ENCODE peak calls at places on chromosomes 16 and 17, in ten cellular contexts. One of them, this sample, is unnamed.

GRCh38 chr17:67779098-67779672 is 46.1 kb upstream of the BPTF start:
- DNase-seq in body of pancreas: peak
- DNase-seq in A549: peak
- DNase-seq in WTC11: peak
- DNase-seq in cardiac fibroblast: peak
- DNase-seq in CD8-positive, alpha-beta T cell: peak
- DNase-seq in psoas muscle: peak
- DNase-seq in dorsolateral prefrontal cortex: no peak
- DNase-seq in thyroid gland: peak
- DNase-seq in ascending aorta: no peak
- DNase-seq in this sample: no peak

GRCh38 chr16:35730251-35730650 is 2270.8 kb downstream of the TP53TG3F start:
- DNase-seq in body of pancreas: no peak
- DNase-seq in WTC11: no peak
- DNase-seq in CD8-positive, alpha-beta T cell: no peak
- DNase-seq in ascending aorta: peak
- DNase-seq in thyroid gland: no peak
- DNase-seq in psoas muscle: no peak
- DNase-seq in cardiac fibroblast: no peak
- DNase-seq in dorsolateral prefrontal cortex: no peak
- DNase-seq in A549: no peak
- DNase-seq in this sample: no peak

GRCh38 chr17:77345260-77345910 is 204.6 kb downstream of the SEC14L1 start:
- DNase-seq in CD8-positive, alpha-beta T cell: no peak
- DNase-seq in cardiac fibroblast: peak
- DNase-seq in ascending aorta: peak
- DNase-seq in WTC11: peak
- DNase-seq in A549: no peak
- DNase-seq in dorsolateral prefrontal cortex: no peak
- DNase-seq in psoas muscle: no peak
- DNase-seq in body of pancreas: no peak
- DNase-seq in thyroid gland: no peak
- DNase-seq in this sample: peak

GRCh38 chr17:37541880-37542675 is 52.4 kb downstream of the DUSP14 start:
- DNase-seq in A549: no peak
- DNase-seq in cardiac fibroblast: peak
- DNase-seq in ascending aorta: no peak
- DNase-seq in body of pancreas: no peak
- DNase-seq in WTC11: no peak
- DNase-seq in dorsolateral prefrontal cortex: no peak
- DNase-seq in psoas muscle: no peak
- DNase-seq in CD8-positive, alpha-beta T cell: no peak
- DNase-seq in thyroid gland: no peak
- DNase-seq in this sample: no peak

GRCh38 chr16:16938009-16938408 is 532.8 kb downstream of the XYLT1 start:
- DNase-seq in CD8-positive, alpha-beta T cell: no peak
- DNase-seq in body of pancreas: no peak
- DNase-seq in cardiac fibroblast: no peak
- DNase-seq in thyroid gland: no peak
- DNase-seq in A549: no peak
- DNase-seq in WTC11: no peak
- DNase-seq in ascending aorta: no peak
- DNase-seq in psoas muscle: no peak
- DNase-seq in dorsolateral prefrontal cortex: no peak
- DNase-seq in this sample: no peak

GRCh38 chr17:57342141-57342540 is 85.8 kb downstream of the MSI2 start:
- DNase-seq in A549: no peak
- DNase-seq in thyroid gland: peak
- DNase-seq in ascending aorta: no peak
- DNase-seq in cardiac fibroblast: no peak
- DNase-seq in body of pancreas: no peak
- DNase-seq in WTC11: no peak
- DNase-seq in psoas muscle: no peak
- DNase-seq in dorsolateral prefrontal cortex: no peak
- DNase-seq in CD8-positive, alpha-beta T cell: no peak
- DNase-seq in this sample: no peak

GRCh38 chr17:74325376-74325742 is 667 bp upstream of the KIF19 start:
- DNase-seq in psoas muscle: no peak
- DNase-seq in cardiac fibroblast: no peak
- DNase-seq in ascending aorta: no peak
- DNase-seq in body of pancreas: no peak
- DNase-seq in A549: no peak
- DNase-seq in thyroid gland: peak
- DNase-seq in WTC11: no peak
- DNase-seq in dorsolateral prefrontal cortex: no peak
- DNase-seq in CD8-positive, alpha-beta T cell: no peak
- DNase-seq in this sample: no peak

GRCh38 chr16:1857433-1858097 is 14.4 kb downstream of the MEIOB start:
- DNase-seq in body of pancreas: no peak
- DNase-seq in CD8-positive, alpha-beta T cell: no peak
- DNase-seq in A549: no peak
- DNase-seq in dorsolateral prefrontal cortex: no peak
- DNase-seq in ascending aorta: no peak
- DNase-seq in cardiac fibroblast: no peak
- DNase-seq in thyroid gland: no peak
- DNase-seq in WTC11: no peak
- DNase-seq in psoas muscle: no peak
- DNase-seq in this sample: no peak

GRCh38 chr17:77432791-77433190 is 292.0 kb downstream of the SEC14L1 start:
- DNase-seq in body of pancreas: no peak
- DNase-seq in WTC11: no peak
- DNase-seq in dorsolateral prefrontal cortex: no peak
- DNase-seq in A549: no peak
- DNase-seq in CD8-positive, alpha-beta T cell: no peak
- DNase-seq in psoas muscle: no peak
- DNase-seq in thyroid gland: no peak
- DNase-seq in cardiac fibroblast: no peak
- DNase-seq in ascending aorta: no peak
- DNase-seq in this sample: no peak

GRCh38 chr17:80262775-80263244 is 2.2 kb downstream of the RNF213 start:
- DNase-seq in thyroid gland: no peak
- DNase-seq in ascending aorta: no peak
- DNase-seq in psoas muscle: no peak
- DNase-seq in A549: no peak
- DNase-seq in cardiac fibroblast: no peak
- DNase-seq in body of pancreas: no peak
- DNase-seq in CD8-positive, alpha-beta T cell: no peak
- DNase-seq in dorsolateral prefrontal cortex: no peak
- DNase-seq in WTC11: no peak
- DNase-seq in this sample: no peak

GRCh38 chr16:30382398-30383015 is at the start of gene SEPTIN1:
- DNase-seq in body of pancreas: no peak
- DNase-seq in cardiac fibroblast: no peak
- DNase-seq in WTC11: no peak
- DNase-seq in psoas muscle: no peak
- DNase-seq in CD8-positive, alpha-beta T cell: peak
- DNase-seq in A549: no peak
- DNase-seq in ascending aorta: no peak
- DNase-seq in thyroid gland: no peak
- DNase-seq in dorsolateral prefrontal cortex: no peak
- DNase-seq in this sample: no peak

GRCh38 chr17:31211352-31212012 is 85.6 kb downstream of the OMG start:
- DNase-seq in dorsolateral prefrontal cortex: no peak
- DNase-seq in body of pancreas: no peak
- DNase-seq in CD8-positive, alpha-beta T cell: no peak
- DNase-seq in psoas muscle: no peak
- DNase-seq in WTC11: no peak
- DNase-seq in cardiac fibroblast: peak
- DNase-seq in A549: peak
- DNase-seq in ascending aorta: no peak
- DNase-seq in thyroid gland: no peak
- DNase-seq in this sample: no peak

GRCh38 chr16:18836702-18837101 is 35.4 kb upstream of the ARL6IP1 start:
- DNase-seq in thyroid gland: no peak
- DNase-seq in cardiac fibroblast: no peak
- DNase-seq in psoas muscle: no peak
- DNase-seq in ascending aorta: no peak
- DNase-seq in A549: no peak
- DNase-seq in body of pancreas: no peak
- DNase-seq in CD8-positive, alpha-beta T cell: no peak
- DNase-seq in dorsolateral prefrontal cortex: no peak
- DNase-seq in WTC11: no peak
- DNase-seq in this sample: no peak

GRCh38 chr17:82416264-82416663 is 1.9 kb upstream of the HEXD start:
- DNase-seq in cardiac fibroblast: no peak
- DNase-seq in WTC11: no peak
- DNase-seq in body of pancreas: no peak
- DNase-seq in A549: no peak
- DNase-seq in thyroid gland: no peak
- DNase-seq in CD8-positive, alpha-beta T cell: no peak
- DNase-seq in psoas muscle: no peak
- DNase-seq in ascending aorta: no peak
- DNase-seq in dorsolateral prefrontal cortex: no peak
- DNase-seq in this sample: no peak

GRCh38 chr17:82415336-82415735 is 2.8 kb upstream of the HEXD start:
- DNase-seq in WTC11: no peak
- DNase-seq in thyroid gland: no peak
- DNase-seq in CD8-positive, alpha-beta T cell: no peak
- DNase-seq in body of pancreas: no peak
- DNase-seq in dorsolateral prefrontal cortex: no peak
- DNase-seq in cardiac fibroblast: no peak
- DNase-seq in ascending aorta: no peak
- DNase-seq in psoas muscle: no peak
- DNase-seq in A549: no peak
- DNase-seq in this sample: no peak

GRCh38 chr17:82418001-82418986 is at the start of the genes HEXD and OGFOD3:
- DNase-seq in A549: peak
- DNase-seq in CD8-positive, alpha-beta T cell: peak
- DNase-seq in dorsolateral prefrontal cortex: peak
- DNase-seq in thyroid gland: peak
- DNase-seq in WTC11: peak
- DNase-seq in psoas muscle: peak
- DNase-seq in ascending aorta: peak
- DNase-seq in body of pancreas: peak
- DNase-seq in cardiac fibroblast: peak
- DNase-seq in this sample: peak

GRCh38 chr17:82415786-82416185 is 2.4 kb upstream of the HEXD start:
- DNase-seq in ascending aorta: no peak
- DNase-seq in psoas muscle: no peak
- DNase-seq in A549: no peak
- DNase-seq in thyroid gland: no peak
- DNase-seq in cardiac fibroblast: no peak
- DNase-seq in CD8-positive, alpha-beta T cell: no peak
- DNase-seq in dorsolateral prefrontal cortex: no peak
- DNase-seq in body of pancreas: no peak
- DNase-seq in WTC11: no peak
- DNase-seq in this sample: no peak

DNA sequence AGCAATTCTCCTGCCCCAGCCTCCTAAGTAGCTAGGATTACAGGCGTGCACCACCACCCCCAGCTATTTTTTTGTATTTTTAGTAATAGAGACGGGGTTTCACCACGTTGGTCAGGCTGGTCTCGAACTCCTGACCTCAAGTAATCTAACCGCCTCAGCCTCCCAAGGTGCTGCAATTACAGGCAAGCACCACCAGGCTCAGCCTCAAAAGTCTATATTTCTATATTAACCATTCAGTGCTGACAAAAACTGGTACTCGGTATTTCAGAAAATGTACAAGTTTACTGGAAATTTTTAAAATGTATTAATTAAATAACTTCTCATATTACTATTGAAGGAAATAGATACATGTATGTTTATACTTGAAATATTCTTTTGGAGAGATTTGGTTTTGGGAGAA is 1.4 kb upstream of the HEXD start:
- DNase-seq in thyroid gland: no peak
- DNase-seq in cardiac fibroblast: no peak
- DNase-seq in ascending aorta: no peak
- DNase-seq in WTC11: no peak
- DNase-seq in psoas muscle: no peak
- DNase-seq in body of pancreas: no peak
- DNase-seq in CD8-positive, alpha-beta T cell: no peak
- DNase-seq in A549: peak
- DNase-seq in dorsolateral prefrontal cortex: no peak
- DNase-seq in this sample: no peak
- TF ChIP-seq CTCF in thyroid gland: no peak
- TF ChIP-seq CTCF in cardiac fibroblast: peak
- TF ChIP-seq CTCF in ascending aorta: no peak
- TF ChIP-seq CTCF in WTC11: no peak
- TF ChIP-seq CTCF in psoas muscle: no peak
- TF ChIP-seq CTCF in body of pancreas: no peak
- TF ChIP-seq CTCF in CD8-positive, alpha-beta T cell: peak
- TF ChIP-seq CTCF in A549: no peak
- TF ChIP-seq CTCF in dorsolateral prefrontal cortex: no peak
- TF ChIP-seq CTCF in this sample: peak

DNA sequence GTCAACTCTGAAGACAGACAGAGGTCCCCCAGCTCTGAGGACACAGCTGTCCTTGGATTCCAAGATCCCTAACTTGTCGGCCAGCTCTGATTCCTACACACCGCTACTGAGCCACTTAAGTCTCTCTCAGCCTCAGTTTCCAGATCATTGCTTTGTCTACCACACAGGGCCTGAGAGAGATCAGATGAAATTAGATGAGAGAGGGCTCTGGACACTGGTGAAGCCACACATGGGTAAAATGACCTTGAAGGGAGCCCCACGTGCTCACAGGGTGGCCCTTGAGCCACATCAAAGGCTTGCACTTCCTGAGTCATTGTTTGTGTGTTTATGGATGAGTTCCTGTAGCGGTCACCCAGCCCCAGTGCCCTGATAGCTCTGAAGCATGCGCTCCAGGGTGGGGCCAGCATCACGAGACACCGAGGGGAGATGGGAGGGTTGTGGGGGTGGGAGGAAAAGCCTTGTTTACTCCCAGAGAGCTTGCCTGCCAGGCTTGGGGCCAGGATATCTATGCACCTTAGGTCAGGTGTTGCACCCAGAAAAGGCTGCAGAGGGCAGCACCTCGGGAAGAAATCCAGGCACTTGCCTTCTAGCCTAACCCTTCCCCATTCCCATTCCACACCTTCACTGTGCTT is 32.7 kb upstream of the SLC6A2 start:
- DNase-seq in psoas muscle: no peak
- DNase-seq in body of pancreas: peak
- DNase-seq in cardiac fibroblast: peak
- DNase-seq in ascending aorta: no peak
- DNase-seq in dorsolateral prefrontal cortex: no peak
- DNase-seq in A549: peak
- DNase-seq in WTC11: peak
- DNase-seq in CD8-positive, alpha-beta T cell: no peak
- DNase-seq in thyroid gland: peak
- DNase-seq in this sample: no peak
- TF ChIP-seq CTCF in psoas muscle: no peak
- TF ChIP-seq CTCF in body of pancreas: no peak
- TF ChIP-seq CTCF in cardiac fibroblast: no peak
- TF ChIP-seq CTCF in ascending aorta: no peak
- TF ChIP-seq CTCF in dorsolateral prefrontal cortex: no peak
- TF ChIP-seq CTCF in A549: peak
- TF ChIP-seq CTCF in WTC11: peak
- TF ChIP-seq CTCF in CD8-positive, alpha-beta T cell: no peak
- TF ChIP-seq CTCF in thyroid gland: no peak
- TF ChIP-seq CTCF in this sample: no peak

GRCh38 chr16:19884611-19885455 is at the start of gene GPRC5B:
- DNase-seq in cardiac fibroblast: no peak
- DNase-seq in dorsolateral prefrontal cortex: peak
- DNase-seq in A549: peak
- DNase-seq in body of pancreas: peak
- DNase-seq in ascending aorta: no peak
- DNase-seq in thyroid gland: peak
- DNase-seq in WTC11: peak
- DNase-seq in psoas muscle: peak
- DNase-seq in CD8-positive, alpha-beta T cell: peak
- DNase-seq in this sample: no peak
- TF ChIP-seq CTCF in cardiac fibroblast: no peak
- TF ChIP-seq CTCF in dorsolateral prefrontal cortex: no peak
- TF ChIP-seq CTCF in A549: peak
- TF ChIP-seq CTCF in body of pancreas: peak
- TF ChIP-seq CTCF in ascending aorta: no peak
- TF ChIP-seq CTCF in thyroid gland: no peak
- TF ChIP-seq CTCF in WTC11: no peak
- TF ChIP-seq CTCF in psoas muscle: peak
- TF ChIP-seq CTCF in CD8-positive, alpha-beta T cell: no peak
- TF ChIP-seq CTCF in this sample: no peak

GRCh38 chr16:47162670-47163420 is 19.1 kb upstream of the NETO2 start:
- DNase-seq in ascending aorta: no peak
- DNase-seq in A549: no peak
- DNase-seq in dorsolateral prefrontal cortex: no peak
- DNase-seq in thyroid gland: no peak
- DNase-seq in WTC11: no peak
- DNase-seq in body of pancreas: no peak
- DNase-seq in CD8-positive, alpha-beta T cell: no peak
- DNase-seq in psoas muscle: no peak
- DNase-seq in cardiac fibroblast: no peak
- DNase-seq in this sample: no peak
- TF ChIP-seq CTCF in ascending aorta: no peak
- TF ChIP-seq CTCF in A549: no peak
- TF ChIP-seq CTCF in dorsolateral prefrontal cortex: no peak
- TF ChIP-seq CTCF in thyroid gland: no peak
- TF ChIP-seq CTCF in WTC11: no peak
- TF ChIP-seq CTCF in body of pancreas: no peak
- TF ChIP-seq CTCF in CD8-positive, alpha-beta T cell: no peak
- TF ChIP-seq CTCF in psoas muscle: peak
- TF ChIP-seq CTCF in cardiac fibroblast: no peak
- TF ChIP-seq CTCF in this sample: no peak